ENCODE peak calls at places on chromosome 20, in nine cellular contexts. One of them, this sample, is unnamed.
A peak's percentile ranks its signal among the peaks of the same experiment; 100 is the strongest.

GRCh38 chr20:58555078-58555765 is 40.0 kb upstream of the APCDD1L start:
- DNase-seq in Peyer's patch: no peak
- DNase-seq in H9: peak; percentile 1
- DNase-seq in IMR-90: peak; percentile 89
- DNase-seq in cardiac muscle cell: no peak
- DNase-seq in CD8-positive, alpha-beta memory T cell: no peak
- DNase-seq in lung: no peak
- DNase-seq in SK-N-SH: no peak
- DNase-seq in CD8-positive, alpha-beta T cell: no peak
- DNase-seq in this sample: peak; percentile 27

GRCh38 chr20:57772349-57772964 is 62.6 kb upstream of the PMEPA1 start:
- DNase-seq in cardiac muscle cell: no peak
- DNase-seq in IMR-90: peak; percentile 64
- DNase-seq in Peyer's patch: no peak
- DNase-seq in CD8-positive, alpha-beta T cell: no peak
- DNase-seq in SK-N-SH: no peak
- DNase-seq in H9: peak; percentile 83
- DNase-seq in CD8-positive, alpha-beta memory T cell: no peak
- DNase-seq in lung: no peak
- DNase-seq in this sample: no peak

GRCh38 chr20:19976595-19977372 is 40.4 kb upstream of the NAA20 start:
- DNase-seq in H9: no peak
- DNase-seq in CD8-positive, alpha-beta T cell: no peak
- DNase-seq in CD8-positive, alpha-beta memory T cell: no peak
- DNase-seq in Peyer's patch: no peak
- DNase-seq in SK-N-SH: no peak
- DNase-seq in cardiac muscle cell: peak; percentile 42
- DNase-seq in IMR-90: peak; percentile 83
- DNase-seq in lung: peak; percentile 66
- DNase-seq in this sample: no peak

GRCh38 chr20:46917155-46917554 is 22.5 kb downstream of the EYA2 start:
- DNase-seq in CD8-positive, alpha-beta T cell: no peak
- DNase-seq in IMR-90: no peak
- DNase-seq in Peyer's patch: no peak
- DNase-seq in H9: no peak
- DNase-seq in cardiac muscle cell: no peak
- DNase-seq in lung: no peak
- DNase-seq in SK-N-SH: no peak
- DNase-seq in CD8-positive, alpha-beta memory T cell: no peak
- DNase-seq in this sample: no peak

GRCh38 chr20:14312001-14312400 is 25.4 kb downstream of the FLRT3 start:
- DNase-seq in SK-N-SH: no peak
- DNase-seq in CD8-positive, alpha-beta memory T cell: no peak
- DNase-seq in IMR-90: no peak
- DNase-seq in H9: no peak
- DNase-seq in lung: no peak
- DNase-seq in CD8-positive, alpha-beta T cell: no peak
- DNase-seq in cardiac muscle cell: no peak
- DNase-seq in Peyer's patch: no peak
- DNase-seq in this sample: no peak

GRCh38 chr20:46308258-46309157 is at the start of gene CDH22:
- DNase-seq in lung: no peak
- DNase-seq in Peyer's patch: no peak
- DNase-seq in SK-N-SH: peak; percentile 91
- DNase-seq in IMR-90: peak; percentile 20
- DNase-seq in H9: peak; percentile 53
- DNase-seq in cardiac muscle cell: peak; percentile 70
- DNase-seq in CD8-positive, alpha-beta T cell: no peak
- DNase-seq in CD8-positive, alpha-beta memory T cell: peak; percentile 28
- DNase-seq in this sample: no peak

GRCh38 chr20:59032713-59033059 is 551 bp upstream of the ATP5F1E start:
- DNase-seq in CD8-positive, alpha-beta T cell: no peak
- DNase-seq in Peyer's patch: no peak
- DNase-seq in CD8-positive, alpha-beta memory T cell: no peak
- DNase-seq in cardiac muscle cell: no peak
- DNase-seq in H9: no peak
- DNase-seq in lung: no peak
- DNase-seq in IMR-90: peak; percentile 27
- DNase-seq in SK-N-SH: peak; percentile 64
- DNase-seq in this sample: no peak

GRCh38 chr20:56373942-56374341 is 15.2 kb downstream of the FAM210B start:
- DNase-seq in SK-N-SH: no peak
- DNase-seq in IMR-90: peak; percentile 98
- DNase-seq in CD8-positive, alpha-beta memory T cell: no peak
- DNase-seq in CD8-positive, alpha-beta T cell: no peak
- DNase-seq in Peyer's patch: no peak
- DNase-seq in lung: no peak
- DNase-seq in cardiac muscle cell: no peak
- DNase-seq in H9: no peak
- DNase-seq in this sample: no peak

GRCh38 chr20:25372584-25373336 is 17.9 kb downstream of the ABHD12 start:
- DNase-seq in IMR-90: peak; percentile 99
- DNase-seq in CD8-positive, alpha-beta T cell: no peak
- DNase-seq in SK-N-SH: no peak
- DNase-seq in CD8-positive, alpha-beta memory T cell: no peak
- DNase-seq in lung: no peak
- DNase-seq in cardiac muscle cell: no peak
- DNase-seq in H9: no peak
- DNase-seq in Peyer's patch: no peak
- DNase-seq in this sample: no peak

GRCh38 chr20:45589725-45590124 is 10.6 kb upstream of the WFDC8 start:
- DNase-seq in lung: no peak
- DNase-seq in Peyer's patch: no peak
- DNase-seq in cardiac muscle cell: no peak
- DNase-seq in SK-N-SH: no peak
- DNase-seq in CD8-positive, alpha-beta memory T cell: no peak
- DNase-seq in CD8-positive, alpha-beta T cell: no peak
- DNase-seq in IMR-90: no peak
- DNase-seq in H9: no peak
- DNase-seq in this sample: no peak

GRCh38 chr20:50710492-50711063 is 19.2 kb upstream of the RIPOR3 start:
- DNase-seq in lung: no peak
- DNase-seq in CD8-positive, alpha-beta memory T cell: no peak
- DNase-seq in cardiac muscle cell: no peak
- DNase-seq in IMR-90: peak; percentile 45
- DNase-seq in H9: no peak
- DNase-seq in Peyer's patch: no peak
- DNase-seq in SK-N-SH: no peak
- DNase-seq in CD8-positive, alpha-beta T cell: no peak
- DNase-seq in this sample: no peak

GRCh38 chr20:46709459-46710148 is at the start of gene SLC2A10:
- DNase-seq in CD8-positive, alpha-beta T cell: no peak
- DNase-seq in lung: peak; percentile 46
- DNase-seq in SK-N-SH: peak; percentile 87
- DNase-seq in cardiac muscle cell: peak; percentile 71
- DNase-seq in H9: peak; percentile 65
- DNase-seq in IMR-90: peak; percentile 61
- DNase-seq in CD8-positive, alpha-beta memory T cell: peak; percentile 5
- DNase-seq in Peyer's patch: peak; percentile 70
- DNase-seq in this sample: no peak

GRCh38 chr20:46139243-46139889 is 21.3 kb downstream of the CD40 start:
- DNase-seq in cardiac muscle cell: peak; percentile 27
- DNase-seq in SK-N-SH: peak; percentile 85
- DNase-seq in H9: no peak
- DNase-seq in IMR-90: no peak
- DNase-seq in lung: no peak
- DNase-seq in CD8-positive, alpha-beta memory T cell: no peak
- DNase-seq in CD8-positive, alpha-beta T cell: no peak
- DNase-seq in Peyer's patch: no peak
- DNase-seq in this sample: no peak

GRCh38 chr20:7308163-7308562 is 540.7 kb downstream of the BMP2 start:
- DNase-seq in IMR-90: no peak
- DNase-seq in CD8-positive, alpha-beta T cell: no peak
- DNase-seq in cardiac muscle cell: no peak
- DNase-seq in CD8-positive, alpha-beta memory T cell: no peak
- DNase-seq in SK-N-SH: no peak
- DNase-seq in lung: no peak
- DNase-seq in Peyer's patch: no peak
- DNase-seq in H9: no peak
- DNase-seq in this sample: no peak

GRCh38 chr20:32565735-32566032 is 19.4 kb downstream of the NOL4L start:
- DNase-seq in IMR-90: no peak
- DNase-seq in SK-N-SH: no peak
- DNase-seq in CD8-positive, alpha-beta memory T cell: no peak
- DNase-seq in Peyer's patch: no peak
- DNase-seq in CD8-positive, alpha-beta T cell: no peak
- DNase-seq in lung: no peak
- DNase-seq in cardiac muscle cell: no peak
- DNase-seq in H9: no peak
- DNase-seq in this sample: no peak

DNA sequence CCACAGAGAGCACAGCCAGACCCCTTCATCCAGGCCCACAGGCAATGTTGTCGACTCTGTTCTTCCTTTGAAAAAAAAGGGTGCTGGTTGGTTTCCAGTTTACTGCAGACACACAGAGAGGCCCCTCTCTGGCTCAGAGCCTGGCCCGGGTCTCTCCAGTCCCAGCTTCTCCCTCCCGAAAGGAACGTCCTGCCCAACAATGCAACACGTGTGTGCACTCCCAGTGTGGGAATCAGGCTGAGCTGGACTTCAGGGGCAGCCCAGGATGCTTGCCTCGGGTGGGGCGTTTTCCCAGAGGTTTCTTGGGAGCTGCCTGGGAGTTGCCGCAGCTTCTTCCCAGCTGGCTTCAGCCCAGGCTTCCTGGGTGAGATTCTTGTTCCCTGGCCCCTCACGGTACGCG is 4.6 kb upstream of the NKAIN4 start:
- DNase-seq in H9: no peak
- DNase-seq in lung: no peak
- DNase-seq in SK-N-SH: no peak
- DNase-seq in Peyer's patch: no peak
- DNase-seq in cardiac muscle cell: no peak
- DNase-seq in CD8-positive, alpha-beta memory T cell: no peak
- DNase-seq in CD8-positive, alpha-beta T cell: no peak
- DNase-seq in IMR-90: no peak
- DNase-seq in this sample: no peak
- H3K27me3 ChIP-seq in H9: no peaks in the 10 kb centered on the region
- H3K27me3 ChIP-seq in lung: peaks cover 7% of the 10 kb centered on the region
- H3K27me3 ChIP-seq in SK-N-SH: peaks cover 26% of the 10 kb centered on the region
- H3K27me3 ChIP-seq in Peyer's patch: no peaks in the 10 kb centered on the region
- H3K27me3 ChIP-seq in cardiac muscle cell: peaks cover 36% of the 10 kb centered on the region
- H3K27me3 ChIP-seq in CD8-positive, alpha-beta memory T cell: peaks cover 15% of the 10 kb centered on the region
- H3K27me3 ChIP-seq in CD8-positive, alpha-beta T cell: peaks cover 8% of the 10 kb centered on the region
- H3K27me3 ChIP-seq in IMR-90: peaks cover 88% of the 10 kb centered on the region
- H3K27me3 ChIP-seq in this sample: peaks cover 4% of the 10 kb centered on the region

GRCh38 chr20:3314391-3314790 is 75.4 kb upstream of the SLC4A11 start:
- DNase-seq in cardiac muscle cell: no peak
- DNase-seq in H9: no peak
- DNase-seq in Peyer's patch: no peak
- DNase-seq in IMR-90: no peak
- DNase-seq in SK-N-SH: no peak
- DNase-seq in lung: no peak
- DNase-seq in CD8-positive, alpha-beta T cell: no peak
- DNase-seq in CD8-positive, alpha-beta memory T cell: no peak
- DNase-seq in this sample: no peak
- H3K27ac ChIP-seq in cardiac muscle cell: peak overlapping the region; percentile 51
- H3K27ac ChIP-seq in H9: no peak overlapping the region
- H3K27ac ChIP-seq in Peyer's patch: no peak overlapping the region
- H3K27ac ChIP-seq in IMR-90: no peak overlapping the region
- H3K27ac ChIP-seq in SK-N-SH: no peak overlapping the region
- H3K27ac ChIP-seq in lung: peak overlapping the region; percentile 22
- H3K27ac ChIP-seq in CD8-positive, alpha-beta T cell: no peak overlapping the region
- H3K27ac ChIP-seq in CD8-positive, alpha-beta memory T cell: no peak overlapping the region
- H3K27ac ChIP-seq in this sample: peak overlapping the region; percentile 45

GRCh38 chr20:48283470-48284110 is 498.3 kb upstream of the SULF2 start:
- DNase-seq in cardiac muscle cell: no peak
- DNase-seq in Peyer's patch: peak; percentile 59
- DNase-seq in CD8-positive, alpha-beta memory T cell: no peak
- DNase-seq in H9: no peak
- DNase-seq in lung: peak; percentile 45
- DNase-seq in SK-N-SH: no peak
- DNase-seq in CD8-positive, alpha-beta T cell: no peak
- DNase-seq in IMR-90: peak; percentile 93
- DNase-seq in this sample: peak; percentile 86

GRCh38 chr20:48285656-48286055 is 500.4 kb upstream of the SULF2 start:
- DNase-seq in CD8-positive, alpha-beta memory T cell: no peak
- DNase-seq in cardiac muscle cell: no peak
- DNase-seq in CD8-positive, alpha-beta T cell: no peak
- DNase-seq in IMR-90: no peak
- DNase-seq in SK-N-SH: no peak
- DNase-seq in Peyer's patch: no peak
- DNase-seq in lung: no peak
- DNase-seq in H9: no peak
- DNase-seq in this sample: no peak

GRCh38 chr20:48286571-48287551 is 501.6 kb upstream of the SULF2 start:
- DNase-seq in Peyer's patch: no peak
- DNase-seq in CD8-positive, alpha-beta memory T cell: no peak
- DNase-seq in lung: no peak
- DNase-seq in cardiac muscle cell: no peak
- DNase-seq in SK-N-SH: peak; percentile 37
- DNase-seq in IMR-90: no peak
- DNase-seq in H9: no peak
- DNase-seq in CD8-positive, alpha-beta T cell: no peak
- DNase-seq in this sample: no peak

GRCh38 chr20:48282591-48283228 is 497.4 kb upstream of the SULF2 start:
- DNase-seq in CD8-positive, alpha-beta T cell: no peak
- DNase-seq in Peyer's patch: no peak
- DNase-seq in SK-N-SH: peak; percentile 33
- DNase-seq in IMR-90: no peak
- DNase-seq in CD8-positive, alpha-beta memory T cell: no peak
- DNase-seq in H9: no peak
- DNase-seq in cardiac muscle cell: no peak
- DNase-seq in lung: no peak
- DNase-seq in this sample: no peak

DNA sequence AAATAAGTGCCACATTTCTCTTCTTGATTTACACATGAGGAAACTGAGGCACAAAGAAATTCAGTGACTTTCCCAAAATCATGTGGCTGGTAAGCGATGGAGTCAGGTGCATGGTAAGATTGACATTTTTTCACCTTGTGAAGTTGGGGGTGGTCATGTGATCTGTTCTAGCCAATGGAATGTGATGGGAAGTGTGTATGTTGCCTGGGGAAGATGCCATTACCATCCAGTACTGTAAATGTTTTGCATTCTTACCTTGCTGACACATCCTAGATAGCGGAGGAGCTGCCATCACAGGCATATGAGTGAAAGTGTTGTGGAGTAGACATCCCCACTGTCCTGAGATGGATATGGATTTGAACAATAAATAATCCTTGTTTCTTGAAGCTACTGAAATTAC is 499.6 kb upstream of the SULF2 start:
- DNase-seq in H9: no peak
- DNase-seq in CD8-positive, alpha-beta T cell: no peak
- DNase-seq in IMR-90: peak; percentile 75
- DNase-seq in CD8-positive, alpha-beta memory T cell: no peak
- DNase-seq in lung: no peak
- DNase-seq in cardiac muscle cell: no peak
- DNase-seq in SK-N-SH: no peak
- DNase-seq in Peyer's patch: no peak
- DNase-seq in this sample: no peak
- H3K4me1 ChIP-seq in H9: no peaks in the 10 kb centered on the region
- H3K4me1 ChIP-seq in CD8-positive, alpha-beta T cell: no peaks in the 10 kb centered on the region
- H3K4me1 ChIP-seq in IMR-90: peaks cover 4% of the 10 kb centered on the region
- H3K4me1 ChIP-seq in CD8-positive, alpha-beta memory T cell: no peaks in the 10 kb centered on the region
- H3K4me1 ChIP-seq in lung: no peaks in the 10 kb centered on the region
- H3K4me1 ChIP-seq in cardiac muscle cell: no peaks in the 10 kb centered on the region
- H3K4me1 ChIP-seq in SK-N-SH: peaks cover 17% of the 10 kb centered on the region
- H3K4me1 ChIP-seq in Peyer's patch: no peaks in the 10 kb centered on the region
- H3K4me1 ChIP-seq in this sample: no peaks in the 10 kb centered on the region

DNA sequence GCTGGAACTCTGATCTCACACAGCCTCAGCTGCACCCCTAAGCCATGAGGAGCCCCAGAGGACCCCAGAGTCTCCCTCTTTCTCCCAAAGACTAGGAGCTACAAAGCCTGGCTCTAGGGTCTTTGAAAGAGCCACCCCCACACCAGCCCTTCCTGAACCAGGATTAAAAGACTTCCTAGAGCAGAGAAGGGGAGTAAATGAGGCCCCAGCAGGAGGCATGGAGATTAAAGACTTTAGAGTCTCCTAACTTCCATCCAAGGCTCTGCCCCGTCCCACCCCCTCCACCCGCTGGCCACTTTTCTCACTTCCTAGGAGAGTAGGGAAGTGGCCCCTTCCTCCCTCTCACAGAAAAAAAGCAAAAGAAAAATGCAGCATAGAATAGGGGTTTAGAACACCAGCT is 1.7 kb downstream of the PREX1 start:
- DNase-seq in CD8-positive, alpha-beta T cell: no peak
- DNase-seq in SK-N-SH: no peak
- DNase-seq in IMR-90: no peak
- DNase-seq in cardiac muscle cell: no peak
- DNase-seq in CD8-positive, alpha-beta memory T cell: no peak
- DNase-seq in H9: peak; percentile 69
- DNase-seq in lung: no peak
- DNase-seq in Peyer's patch: no peak
- DNase-seq in this sample: no peak
- H3K27me3 ChIP-seq in CD8-positive, alpha-beta T cell: no peaks in the 10 kb centered on the region
- H3K27me3 ChIP-seq in SK-N-SH: no peaks in the 10 kb centered on the region
- H3K27me3 ChIP-seq in IMR-90: peaks cover 22% of the 10 kb centered on the region
- H3K27me3 ChIP-seq in cardiac muscle cell: no peaks in the 10 kb centered on the region
- H3K27me3 ChIP-seq in CD8-positive, alpha-beta memory T cell: no peaks in the 10 kb centered on the region
- H3K27me3 ChIP-seq in H9: peaks cover 17% of the 10 kb centered on the region
- H3K27me3 ChIP-seq in lung: no peaks in the 10 kb centered on the region
- H3K27me3 ChIP-seq in Peyer's patch: no peaks in the 10 kb centered on the region
- H3K27me3 ChIP-seq in this sample: no peaks in the 10 kb centered on the region